ENCODE peak calls at places on chromosomes 6 and 20, in six cellular contexts. One of them, this sample, is unnamed.

GRCh38 chr6:25298508-25298834 is 19.3 kb downstream of the CARMIL1 start:
- DNase-seq in thoracic aorta: no peak
- DNase-seq in HT-29: no peak
- DNase-seq in iris pigment epithelial cell: no peak
- DNase-seq in CD4-positive, alpha-beta T cell: no peak
- DNase-seq in NCI-H1436 treated with DMSO at 0.1 percent for 48 hours: no peak
- DNase-seq in this sample: no peak

GRCh38 chr20:4369798-4370124 is 351.9 kb upstream of the PRND start:
- DNase-seq in iris pigment epithelial cell: peak; percentile 44
- DNase-seq in thoracic aorta: no peak
- DNase-seq in CD4-positive, alpha-beta T cell: no peak
- DNase-seq in NCI-H1436 treated with DMSO at 0.1 percent for 48 hours: no peak
- DNase-seq in HT-29: no peak
- DNase-seq in this sample: no peak

GRCh38 chr20:38542994-38543906 is 37.7 kb upstream of the ADIG start:
- DNase-seq in HT-29: no peak
- DNase-seq in thoracic aorta: no peak
- DNase-seq in iris pigment epithelial cell: no peak
- DNase-seq in NCI-H1436 treated with DMSO at 0.1 percent for 48 hours: no peak
- DNase-seq in CD4-positive, alpha-beta T cell: no peak
- DNase-seq in this sample: no peak

GRCh38 chr6:118551063-118551672 is 3.1 kb downstream of the PLN start:
- DNase-seq in iris pigment epithelial cell: peak; percentile 80
- DNase-seq in thoracic aorta: no peak
- DNase-seq in HT-29: peak; percentile 37
- DNase-seq in NCI-H1436 treated with DMSO at 0.1 percent for 48 hours: no peak
- DNase-seq in CD4-positive, alpha-beta T cell: no peak
- DNase-seq in this sample: no peak

GRCh38 chr20:43914286-43914685 is 366 bp upstream of the TOX2 start:
- DNase-seq in thoracic aorta: no peak
- DNase-seq in NCI-H1436 treated with DMSO at 0.1 percent for 48 hours: no peak
- DNase-seq in CD4-positive, alpha-beta T cell: peak; percentile 31
- DNase-seq in iris pigment epithelial cell: no peak
- DNase-seq in HT-29: no peak
- DNase-seq in this sample: no peak

GRCh38 chr6:44960898-44961297 is 367.2 kb upstream of the RUNX2 start:
- DNase-seq in HT-29: no peak
- DNase-seq in thoracic aorta: no peak
- DNase-seq in NCI-H1436 treated with DMSO at 0.1 percent for 48 hours: no peak
- DNase-seq in CD4-positive, alpha-beta T cell: no peak
- DNase-seq in iris pigment epithelial cell: peak; percentile 30
- DNase-seq in this sample: no peak

GRCh38 chr6:12865782-12866181 is 149.2 kb downstream of the PHACTR1 start:
- DNase-seq in CD4-positive, alpha-beta T cell: no peak
- DNase-seq in HT-29: no peak
- DNase-seq in iris pigment epithelial cell: no peak
- DNase-seq in NCI-H1436 treated with DMSO at 0.1 percent for 48 hours: no peak
- DNase-seq in thoracic aorta: no peak
- DNase-seq in this sample: no peak

GRCh38 chr20:57040924-57041323 is 225.5 kb downstream of the BMP7 start:
- DNase-seq in iris pigment epithelial cell: peak; percentile 23
- DNase-seq in HT-29: no peak
- DNase-seq in NCI-H1436 treated with DMSO at 0.1 percent for 48 hours: no peak
- DNase-seq in thoracic aorta: no peak
- DNase-seq in CD4-positive, alpha-beta T cell: no peak
- DNase-seq in this sample: no peak

GRCh38 chr6:112574190-112574589 is 227.1 kb downstream of the RFPL4B start:
- DNase-seq in thoracic aorta: no peak
- DNase-seq in iris pigment epithelial cell: no peak
- DNase-seq in HT-29: no peak
- DNase-seq in NCI-H1436 treated with DMSO at 0.1 percent for 48 hours: no peak
- DNase-seq in CD4-positive, alpha-beta T cell: no peak
- DNase-seq in this sample: no peak

GRCh38 chr6:143731789-143732188 is 54.0 kb downstream of the PHACTR2 start:
- DNase-seq in CD4-positive, alpha-beta T cell: no peak
- DNase-seq in iris pigment epithelial cell: no peak
- DNase-seq in NCI-H1436 treated with DMSO at 0.1 percent for 48 hours: no peak
- DNase-seq in thoracic aorta: no peak
- DNase-seq in HT-29: no peak
- DNase-seq in this sample: no peak

GRCh38 chr20:16397053-16397452 is 176.2 kb downstream of the KIF16B start:
- DNase-seq in NCI-H1436 treated with DMSO at 0.1 percent for 48 hours: no peak
- DNase-seq in thoracic aorta: peak; percentile 2
- DNase-seq in HT-29: no peak
- DNase-seq in iris pigment epithelial cell: no peak
- DNase-seq in CD4-positive, alpha-beta T cell: no peak
- DNase-seq in this sample: no peak

GRCh38 chr6:75114795-75115194 is 91.1 kb downstream of the COL12A1 start:
- DNase-seq in NCI-H1436 treated with DMSO at 0.1 percent for 48 hours: no peak
- DNase-seq in iris pigment epithelial cell: no peak
- DNase-seq in thoracic aorta: no peak
- DNase-seq in HT-29: no peak
- DNase-seq in CD4-positive, alpha-beta T cell: no peak
- DNase-seq in this sample: no peak

GRCh38 chr6:14734416-14735340 is 511.2 kb upstream of the JARID2 start:
- DNase-seq in HT-29: no peak
- DNase-seq in CD4-positive, alpha-beta T cell: no peak
- DNase-seq in thoracic aorta: no peak
- DNase-seq in NCI-H1436 treated with DMSO at 0.1 percent for 48 hours: no peak
- DNase-seq in iris pigment epithelial cell: peak; percentile 88
- DNase-seq in this sample: no peak

GRCh38 chr20:60100780-60101179 is 142.6 kb downstream of the CDH26 start:
- DNase-seq in NCI-H1436 treated with DMSO at 0.1 percent for 48 hours: no peak
- DNase-seq in iris pigment epithelial cell: no peak
- DNase-seq in CD4-positive, alpha-beta T cell: no peak
- DNase-seq in thoracic aorta: no peak
- DNase-seq in HT-29: no peak
- DNase-seq in this sample: no peak